ENCODE peak calls at places on chromosomes 16 and 17, in eight cellular contexts. S is effector memory CD4-positive, alpha-beta T cell; B is T47D; K is choroid plexus epithelial cell; C is uterus; J is GOT3; Y is AG20443; Q is GM23248. M is an unnamed sample.

GRCh38 chr17:9360610-9361571 is 214.7 kb downstream of the STX8 start:
- DNase-seq in S (no peak), K (peak; percentile 92), C (peak; percentile 32), Y (peak; percentile 81), Q (peak; percentile 94), B (no peak), J (no peak), M (no peak)

GRCh38 chr17:32946375-32947135 is 18.6 kb downstream of the TMEM98 start:
- DNase-seq in C (no peak), S (no peak), Y (no peak), J (no peak), Q (no peak), K (no peak), B (no peak), M (no peak)

GRCh38 chr17:38742431-38743308 is 5.5 kb downstream of the PCGF2 start:
- DNase-seq in C (peak; percentile 68), Q (peak; percentile 77), J (no peak), S (no peak), Y (peak; percentile 77), B (no peak), K (peak; percentile 96), M (peak; percentile 83)

GRCh38 chr16:791131-791530 is 2.7 kb downstream of the CHTF18 start:
- DNase-seq in K (no peak), Q (no peak), S (no peak), C (no peak), Y (no peak), J (no peak), B (no peak), M (no peak)

GRCh38 chr16:81314603-81315270 is at the start of gene GAN:
- DNase-seq in K (peak; percentile 98), C (peak; percentile 94), Q (peak; percentile 98), J (peak; percentile 73), Y (peak; percentile 97), B (peak; percentile 90), S (peak; percentile 89), M (peak; percentile 88)

GRCh38 chr17:28085766-28086165 is 43.3 kb downstream of the NLK start:
- DNase-seq in S (no peak), J (no peak), K (no peak), C (no peak), Y (no peak), Q (no peak), B (no peak), M (no peak)

GRCh38 chr16:70697601-70698170 is 11.8 kb upstream of the MTSS2 start:
- DNase-seq in J (no peak), S (no peak), Y (peak; percentile 67), Q (peak; percentile 52), B (no peak), K (peak; percentile 32), C (peak; percentile 48), M (no peak)

GRCh38 chr17:64240741-64241347 is 22.2 kb downstream of the TEX2 start:
- DNase-seq in K (peak; percentile 70), B (no peak), J (no peak), Q (peak; percentile 93), S (no peak), Y (peak; percentile 91), C (peak; percentile 78), M (peak; percentile 87)

GRCh38 chr16:18799500-18799899 is 1.8 kb downstream of the ARL6IP1 start:
- DNase-seq in Y (no peak), K (no peak), S (no peak), Q (no peak), C (no peak), B (no peak), J (no peak), M (no peak)

GRCh38 chr16:67811899-67812298 is 5.2 kb downstream of the TSNAXIP1 start:
- DNase-seq in J (no peak), B (no peak), Q (no peak), Y (no peak), C (no peak), K (no peak), S (no peak), M (no peak)

GRCh38 chr17:57377094-57377493 is 120.8 kb downstream of the MSI2 start:
- DNase-seq in Y (no peak), J (no peak), C (no peak), K (no peak), Q (no peak), B (no peak), S (no peak), M (no peak)

GRCh38 chr17:39701784-39702422 is 2.0 kb downstream of the ERBB2 start:
- DNase-seq in B (no peak), K (no peak), Q (no peak), J (no peak), S (no peak), C (no peak), Y (no peak), M (no peak)

GRCh38 chr17:2945299-2945698 is 118.1 kb downstream of the OR1D5 start:
- DNase-seq in K (no peak), Q (no peak), J (no peak), S (no peak), B (no peak), Y (no peak), C (no peak), M (no peak)

GRCh38 chr17:45225051-45225700 is 3.5 kb downstream of the FMNL1 start:
- DNase-seq in B (peak; percentile 5), C (no peak), J (no peak), S (peak; percentile 57), Q (no peak), Y (no peak), K (no peak), M (no peak)

GRCh38 chr16:16830401-16830800 is 451.5 kb downstream of the NPIPA7 start:
- DNase-seq in K (no peak), S (no peak), Y (no peak), C (no peak), J (no peak), Q (no peak), B (no peak), M (no peak)

GRCh38 chr17:76458580-76459490 is 5.9 kb upstream of the UBE2O start:
- DNase-seq in J (no peak), K (peak; percentile 82), S (no peak), Y (peak; percentile 74), B (peak; percentile 88), Q (peak; percentile 44), C (no peak), M (no peak)

GRCh38 chr17:40319651-40320550 is 10.9 kb downstream of the RARA start:
- DNase-seq in S (peak; percentile 89), Q (peak; percentile 53), B (no peak), J (no peak), K (no peak), C (peak; percentile 48), Y (no peak), M (no peak)

GRCh38 chr17:49494937-49495841 is at the start of gene NGFR:
- DNase-seq in Y (peak; percentile 83), J (no peak), S (peak; percentile 40), C (peak; percentile 74), B (peak; percentile 92), Q (peak; percentile 60), K (no peak), M (no peak)